ENCODE peak calls at places on chromosomes 4 and X, in six cellular contexts. K is GM12865, L is GM23248, Y is Caco-2, A is heart left ventricle, V is tibial artery. M is an unnamed sample.
A peak's percentile ranks its signal among the peaks of the same experiment; 100 is the strongest.

GRCh38 chrX:17580529-17581155 is 156.7 kb upstream of the SCML1 start:
- DNase-seq in K (no peak), L (peak; percentile 76), Y (no peak), A (no peak), V (peak; percentile 73), M (no peak)

GRCh38 chrX:120549483-120550452 is 11.0 kb downstream of the CUL4B start:
- DNase-seq in K (no peak), L (peak; percentile 85), Y (peak; percentile 53), A (peak; percentile 29), V (peak; percentile 65), M (no peak)

GRCh38 chr4:18390655-18391369 is 369.3 kb upstream of the LCORL start:
- DNase-seq in K (no peak), L (peak; percentile 9), Y (no peak), A (no peak), V (no peak), M (no peak)

GRCh38 chr4:45078201-45078600 is 351.8 kb upstream of the GNPDA2 start:
- DNase-seq in K (no peak), L (no peak), Y (no peak), A (no peak), V (no peak), M (no peak)

GRCh38 chr4:11028334-11028733 is 343.8 kb upstream of the CLNK start:
- DNase-seq in K (no peak), L (no peak), Y (no peak), A (no peak), V (no peak), M (no peak)

GRCh38 chr4:6673660-6674499 is 19.8 kb upstream of the S100P start:
- DNase-seq in K (peak; percentile 98), L (peak; percentile 99), Y (peak; percentile 95), A (peak; percentile 96), V (peak; percentile 98), M (peak; percentile 95)

GRCh38 chrX:155666741-155667140 is 54.0 kb upstream of the TMLHE start:
- DNase-seq in K (no peak), L (no peak), Y (no peak), A (no peak), V (no peak), M (no peak)

GRCh38 chrX:106742193-106742592 is 15.7 kb downstream of the RNF128 start:
- DNase-seq in K (no peak), L (no peak), Y (peak; percentile 45), A (no peak), V (no peak), M (no peak)

GRCh38 chr4:158856852-158857251 is 88.0 kb downstream of the FNIP2 start:
- DNase-seq in K (peak; percentile 68), L (peak; percentile 64), Y (no peak), A (no peak), V (no peak), M (peak; percentile 37)

GRCh38 chr4:83125738-83126141 is 11.2 kb upstream of the PLAC8 start:
- DNase-seq in K (no peak), L (no peak), Y (no peak), A (no peak), V (no peak), M (peak; percentile 80)

GRCh38 chrX:72305286-72306084 is at the start of gene CITED1:
- DNase-seq in K (no peak), L (peak; percentile 39), Y (no peak), A (no peak), V (peak; percentile 62), M (no peak)

GRCh38 chr4:32145987-32146386 is 1425.8 kb downstream of the PCDH7 start:
- DNase-seq in K (no peak), L (no peak), Y (no peak), A (no peak), V (no peak), M (no peak)

GRCh38 chr4:54941994-54942552 is 183.3 kb downstream of the KDR start:
- DNase-seq in K (peak; percentile 38), L (no peak), Y (no peak), A (no peak), V (no peak), M (peak; percentile 44)

GRCh38 chr4:73450398-73451004 is 14.5 kb downstream of the AFP start:
- DNase-seq in K (no peak), L (peak; percentile 95), Y (no peak), A (peak; percentile 62), V (no peak), M (no peak)

GRCh38 chr4:38188136-38188535 is 227.9 kb downstream of the PTTG2 start:
- DNase-seq in K (no peak), L (no peak), Y (no peak), A (no peak), V (no peak), M (no peak)

GRCh38 chrX:49186125-49187027 is at the start of gene PRICKLE3:
- DNase-seq in K (peak; percentile 87), L (peak; percentile 77), Y (peak; percentile 79), A (peak; percentile 87), V (peak; percentile 92), M (peak; percentile 55)

GRCh38 chr4:80142396-80143304 is 54.7 kb upstream of the PRDM8 start:
- DNase-seq in K (no peak), L (peak; percentile 42), Y (no peak), A (no peak), V (no peak), M (no peak)

GRCh38 chrX:37371578-37371981 is 22.4 kb downstream of the PRRG1 start:
- DNase-seq in K (no peak), L (peak; percentile 72), Y (no peak), A (peak; percentile 43), V (peak; percentile 62), M (no peak)

GRCh38 chr4:157984285-157984911 is 188.4 kb downstream of the GASK1B start:
- DNase-seq in K (no peak), L (no peak), Y (no peak), A (no peak), V (no peak), M (no peak)

GRCh38 chrX:120358687-120359086 is 3.2 kb upstream of the ATP1B4 start:
- DNase-seq in K (no peak), L (peak; percentile 88), Y (no peak), A (no peak), V (no peak), M (no peak)

GRCh38 chrX:100812216-100813158 is 7.7 kb upstream of the CSTF2 start:
- DNase-seq in K (no peak), L (no peak), Y (no peak), A (no peak), V (no peak), M (no peak)

GRCh38 chr4:1542516-1543320 is 136.5 kb upstream of the NKX1-1 start:
- DNase-seq in K (no peak), L (no peak), Y (no peak), A (peak; percentile 17), V (no peak), M (no peak)

GRCh38 chr4:168630445-168631187 is 133.8 kb downstream of the PALLD start:
- DNase-seq in K (no peak), L (peak; percentile 83), Y (no peak), A (no peak), V (no peak), M (no peak)
- H3K4me3 ChIP-seq in K (no peak overlapping the region), L (peak overlapping the region; percentile 71), Y (peak overlapping the region; percentile 41), A (peak overlapping the region; percentile 55), V (peak overlapping the region; percentile 76), M (no peak overlapping the region)

GRCh38 chr4:20433101-20433705 is 181.5 kb downstream of the SLIT2 start:
- DNase-seq in K (no peak), L (no peak), Y (no peak), A (no peak), V (no peak), M (no peak)

GRCh38 chr4:20428410-20429160 is 176.9 kb downstream of the SLIT2 start:
- DNase-seq in K (peak; percentile 16), L (peak; percentile 51), Y (no peak), A (no peak), V (no peak), M (no peak)

GRCh38 chr4:20431422-20432014 is 179.8 kb downstream of the SLIT2 start:
- DNase-seq in K (no peak), L (peak; percentile 24), Y (no peak), A (no peak), V (no peak), M (no peak)

GRCh38 chr4:20432098-20432497 is 180.4 kb downstream of the SLIT2 start:
- DNase-seq in K (no peak), L (peak; percentile 72), Y (no peak), A (no peak), V (no peak), M (no peak)

DNA sequence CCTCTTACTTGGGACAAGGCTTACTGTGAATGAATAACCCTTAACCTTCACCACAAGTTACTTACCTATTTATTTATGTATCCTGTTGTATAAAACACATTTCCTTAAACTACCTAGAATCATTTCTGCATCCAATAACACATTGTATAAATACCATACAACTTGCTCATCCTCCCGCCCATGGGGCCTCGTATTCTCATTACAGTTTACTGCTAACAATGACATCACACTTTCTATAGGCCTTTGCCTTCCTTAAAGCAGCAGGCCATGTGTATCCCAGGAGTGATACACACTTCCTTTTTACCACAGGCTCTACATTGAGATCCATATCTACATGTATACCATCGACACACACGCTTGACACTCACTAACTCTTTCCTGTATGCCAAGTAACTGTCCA is 178.8 kb downstream of the SLIT2 start:
- DNase-seq in K (no peak), L (peak; percentile 62), Y (no peak), A (no peak), V (no peak), M (no peak)
- H3K4me3 ChIP-seq in K (no peak overlapping the region), L (no peak overlapping the region), Y (no peak overlapping the region), A (no peak overlapping the region), V (no peak overlapping the region), M (no peak overlapping the region)

DNA sequence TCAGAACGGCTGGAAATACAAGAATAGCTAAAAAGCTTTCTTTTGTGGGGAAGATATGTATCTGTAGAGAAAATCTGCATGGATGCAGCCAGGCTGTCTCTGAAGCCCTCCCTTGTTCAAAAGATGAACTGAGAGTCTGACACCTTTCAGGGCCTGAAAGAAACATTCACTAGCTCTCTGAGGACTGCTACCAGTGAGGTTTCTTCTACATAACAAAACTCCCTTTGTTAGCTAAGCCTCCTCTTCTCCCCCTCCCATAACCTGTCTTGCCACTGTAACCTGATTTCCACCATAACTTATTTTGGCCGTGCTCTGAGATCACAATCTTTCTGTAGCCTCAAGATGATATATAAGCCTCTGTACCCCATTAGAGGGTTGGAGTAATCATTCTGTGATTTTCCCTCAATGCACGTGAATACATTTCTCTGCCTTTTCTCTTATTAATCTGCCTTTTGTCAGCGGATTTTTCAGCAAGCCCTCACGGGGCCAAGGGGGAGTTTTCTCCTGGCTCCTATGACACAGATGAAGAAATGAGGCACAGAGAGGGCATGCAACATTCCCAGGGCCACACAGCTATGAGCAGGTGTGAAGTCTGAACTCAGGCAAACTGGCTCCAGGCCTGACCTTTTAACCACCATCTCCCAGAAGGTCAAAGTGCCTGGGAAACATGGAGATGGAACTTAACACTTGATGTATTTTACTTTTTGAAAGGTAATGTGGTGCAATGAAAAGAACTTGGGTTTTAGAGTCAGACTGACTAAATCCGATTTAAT is 161.6 kb upstream of the PRDX4 start:
- DNase-seq in K (peak; percentile 27), L (no peak), Y (no peak), A (no peak), V (no peak), M (no peak)
- H3K4me3 ChIP-seq in K (no peak overlapping the region), L (no peak overlapping the region), Y (no peak overlapping the region), A (no peak overlapping the region), V (no peak overlapping the region), M (no peak overlapping the region)

GRCh38 chrX:152897216-152898144 is at the start of gene ZNF185:
- DNase-seq in K (no peak), L (peak; percentile 13), Y (peak; percentile 80), A (no peak), V (no peak), M (no peak)
- H3K4me3 ChIP-seq in K (no peak within 1 kb of the TSS), L (peak within 1 kb of the TSS; percentile 51), Y (peak within 1 kb of the TSS; percentile 36), A (peak within 1 kb of the TSS; percentile 42), V (peak within 1 kb of the TSS; percentile 49), M (no peak within 1 kb of the TSS)